ENCODE peak calls at places on chromosomes 13 and 19, in five cellular contexts. One of them, this sample, is unnamed.

GRCh38 chr13:32881074-32881791 is 135.0 kb upstream of the KL start:
- DNase-seq in left ventricle myocardium inferior: no peak
- DNase-seq in AG04450: no peak
- DNase-seq in heart right ventricle: no peak
- DNase-seq in Panc1: no peak
- DNase-seq in this sample: no peak

GRCh38 chr13:44407891-44408290 is 34.3 kb downstream of the SERP2 start:
- DNase-seq in heart right ventricle: no peak
- DNase-seq in left ventricle myocardium inferior: no peak
- DNase-seq in AG04450: no peak
- DNase-seq in Panc1: no peak
- DNase-seq in this sample: no peak

GRCh38 chr19:289651-290538 is 1.3 kb downstream of the PLPP2 start:
- DNase-seq in heart right ventricle: no peak
- DNase-seq in Panc1: peak
- DNase-seq in AG04450: no peak
- DNase-seq in left ventricle myocardium inferior: no peak
- DNase-seq in this sample: no peak

GRCh38 chr13:76888421-76888820 is 2.2 kb upstream of the KCTD12 start:
- DNase-seq in AG04450: no peak
- DNase-seq in left ventricle myocardium inferior: no peak
- DNase-seq in Panc1: no peak
- DNase-seq in heart right ventricle: no peak
- DNase-seq in this sample: no peak

GRCh38 chr19:7632340-7633203 is 947 bp downstream of the PCP2 start:
- DNase-seq in AG04450: no peak
- DNase-seq in Panc1: no peak
- DNase-seq in heart right ventricle: no peak
- DNase-seq in left ventricle myocardium inferior: no peak
- DNase-seq in this sample: no peak

GRCh38 chr13:31756346-31756745 is 17.0 kb downstream of the RXFP2 start:
- DNase-seq in heart right ventricle: no peak
- DNase-seq in left ventricle myocardium inferior: no peak
- DNase-seq in Panc1: no peak
- DNase-seq in AG04450: peak
- DNase-seq in this sample: no peak

GRCh38 chr13:87684850-87685735 is 13.9 kb downstream of the SLITRK5 start:
- DNase-seq in left ventricle myocardium inferior: no peak
- DNase-seq in Panc1: no peak
- DNase-seq in AG04450: no peak
- DNase-seq in heart right ventricle: no peak
- DNase-seq in this sample: no peak

GRCh38 chr13:22594041-22594440 is 586.7 kb upstream of the SGCG start:
- DNase-seq in left ventricle myocardium inferior: no peak
- DNase-seq in AG04450: no peak
- DNase-seq in Panc1: no peak
- DNase-seq in heart right ventricle: no peak
- DNase-seq in this sample: no peak

GRCh38 chr13:75400775-75401174 is 81.2 kb downstream of the TBC1D4 start:
- DNase-seq in heart right ventricle: no peak
- DNase-seq in left ventricle myocardium inferior: no peak
- DNase-seq in AG04450: no peak
- DNase-seq in Panc1: no peak
- DNase-seq in this sample: no peak

GRCh38 chr19:5456836-5457200 is 1.6 kb downstream of the ZNRF4 start:
- DNase-seq in left ventricle myocardium inferior: no peak
- DNase-seq in AG04450: no peak
- DNase-seq in Panc1: no peak
- DNase-seq in heart right ventricle: no peak
- DNase-seq in this sample: no peak

GRCh38 chr13:32947886-32948285 is 68.3 kb upstream of the KL start:
- DNase-seq in left ventricle myocardium inferior: no peak
- DNase-seq in Panc1: no peak
- DNase-seq in heart right ventricle: no peak
- DNase-seq in AG04450: no peak
- DNase-seq in this sample: no peak

GRCh38 chr19:49672131-49672919 is 4.7 kb upstream of the PRMT1 start:
- DNase-seq in Panc1: no peak
- DNase-seq in heart right ventricle: peak
- DNase-seq in left ventricle myocardium inferior: peak
- DNase-seq in AG04450: no peak
- DNase-seq in this sample: no peak

GRCh38 chr19:41861098-41861768 is 1.2 kb downstream of the RPS19 start:
- DNase-seq in AG04450: no peak
- DNase-seq in left ventricle myocardium inferior: no peak
- DNase-seq in heart right ventricle: no peak
- DNase-seq in Panc1: no peak
- DNase-seq in this sample: no peak

DNA sequence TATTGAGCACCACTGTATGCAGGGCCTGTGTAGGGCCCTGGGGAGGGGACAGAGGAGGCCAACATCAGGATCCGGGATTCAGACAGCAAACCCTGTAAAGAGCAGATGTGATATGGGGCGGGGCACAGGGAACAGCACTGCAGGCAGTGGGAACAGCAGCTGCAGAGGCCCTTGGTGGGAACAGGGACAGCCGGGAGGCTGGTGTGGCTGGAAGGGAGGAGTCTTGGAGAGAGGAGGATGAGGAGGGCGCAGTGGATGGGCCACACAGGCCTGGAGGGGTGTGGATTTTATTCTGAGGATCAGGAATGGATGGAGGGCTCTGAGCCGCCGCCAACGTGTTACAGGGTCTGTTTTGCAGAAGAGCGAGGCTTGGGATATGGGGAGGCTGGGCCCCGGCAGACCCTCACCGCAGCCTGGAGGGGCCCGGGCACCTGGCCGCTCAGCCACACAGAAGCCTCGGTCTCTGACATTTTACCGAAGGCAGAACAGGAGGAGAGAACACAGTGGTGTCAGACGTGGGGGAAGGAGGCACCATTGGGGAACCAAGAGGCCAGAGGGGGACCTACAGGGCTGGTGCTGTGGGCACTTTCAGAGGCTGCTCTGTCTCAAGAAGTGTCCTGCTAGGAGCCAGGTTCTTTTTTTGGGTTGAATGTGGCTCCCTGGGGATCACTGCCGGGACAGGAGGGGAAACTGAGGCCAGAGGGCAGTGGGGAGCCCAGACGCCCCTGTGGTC is 6.9 kb downstream of the EFNA2 start:
- DNase-seq in AG04450: no peak
- DNase-seq in heart right ventricle: no peak
- DNase-seq in Panc1: no peak
- DNase-seq in left ventricle myocardium inferior: no peak
- DNase-seq in this sample: no peak
- H3K4me3 ChIP-seq in AG04450: no peak
- H3K4me3 ChIP-seq in heart right ventricle: no peak
- H3K4me3 ChIP-seq in Panc1: no peak
- H3K4me3 ChIP-seq in left ventricle myocardium inferior: no peak
- H3K4me3 ChIP-seq in this sample: no peak

GRCh38 chr19:30276312-30276884 is 95.8 kb upstream of the ZNF536 start:
- DNase-seq in AG04450: no peak
- DNase-seq in heart right ventricle: no peak
- DNase-seq in Panc1: no peak
- DNase-seq in left ventricle myocardium inferior: no peak
- DNase-seq in this sample: no peak

GRCh38 chr19:30274987-30275386 is 97.2 kb upstream of the ZNF536 start:
- DNase-seq in Panc1: no peak
- DNase-seq in AG04450: no peak
- DNase-seq in left ventricle myocardium inferior: no peak
- DNase-seq in heart right ventricle: no peak
- DNase-seq in this sample: no peak

GRCh38 chr19:30278882-30279254 is 93.3 kb upstream of the ZNF536 start:
- DNase-seq in AG04450: no peak
- DNase-seq in Panc1: no peak
- DNase-seq in heart right ventricle: no peak
- DNase-seq in left ventricle myocardium inferior: no peak
- DNase-seq in this sample: no peak

GRCh38 chr19:30280018-30280417 is 92.2 kb upstream of the ZNF536 start:
- DNase-seq in Panc1: no peak
- DNase-seq in AG04450: no peak
- DNase-seq in left ventricle myocardium inferior: no peak
- DNase-seq in heart right ventricle: no peak
- DNase-seq in this sample: no peak

GRCh38 chr19:30277941-30278881 is 94.0 kb upstream of the ZNF536 start:
- DNase-seq in Panc1: no peak
- DNase-seq in left ventricle myocardium inferior: no peak
- DNase-seq in AG04450: no peak
- DNase-seq in heart right ventricle: no peak
- DNase-seq in this sample: no peak
- H3K27ac ChIP-seq in Panc1: no peak
- H3K27ac ChIP-seq in left ventricle myocardium inferior: no peak
- H3K27ac ChIP-seq in AG04450: no peak
- H3K27ac ChIP-seq in heart right ventricle: no peak
- H3K27ac ChIP-seq in this sample: no peak

DNA sequence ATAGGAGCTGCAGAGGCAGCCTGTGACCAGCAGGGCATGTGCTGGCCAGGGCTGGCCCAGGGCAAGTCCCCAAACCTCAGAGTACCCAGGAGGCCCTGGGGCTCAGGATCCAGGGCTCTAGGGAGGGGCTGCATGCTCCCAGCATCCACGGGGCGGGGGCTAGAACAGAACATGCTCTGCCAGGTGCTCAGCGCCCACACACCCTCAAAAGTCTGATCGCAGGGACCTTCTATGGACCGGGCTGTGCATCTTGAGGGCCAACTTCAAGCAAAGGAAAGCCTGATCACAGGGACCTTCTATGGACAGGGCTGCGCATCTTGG is 33.5 kb downstream of the ELL start:
- DNase-seq in AG04450: no peak
- DNase-seq in Panc1: no peak
- DNase-seq in heart right ventricle: no peak
- DNase-seq in left ventricle myocardium inferior: no peak
- DNase-seq in this sample: no peak
- TF ChIP-seq CTCF in AG04450: peak
- TF ChIP-seq CTCF in Panc1: no peak
- TF ChIP-seq CTCF in heart right ventricle: peak
- TF ChIP-seq CTCF in left ventricle myocardium inferior: peak
- TF ChIP-seq CTCF in this sample: peak

GRCh38 chr19:40594251-40594650 is 6.9 kb upstream of the LTBP4 start:
- DNase-seq in left ventricle myocardium inferior: no peak
- DNase-seq in heart right ventricle: no peak
- DNase-seq in Panc1: no peak
- DNase-seq in AG04450: no peak
- DNase-seq in this sample: no peak
- H3K4me3 ChIP-seq in left ventricle myocardium inferior: no peak
- H3K4me3 ChIP-seq in heart right ventricle: no peak
- H3K4me3 ChIP-seq in Panc1: no peak
- H3K4me3 ChIP-seq in AG04450: no peak
- H3K4me3 ChIP-seq in this sample: no peak

GRCh38 chr19:46447824-46448223 is 19.1 kb upstream of the PNMA8C start:
- DNase-seq in left ventricle myocardium inferior: peak
- DNase-seq in Panc1: no peak
- DNase-seq in AG04450: no peak
- DNase-seq in heart right ventricle: peak
- DNase-seq in this sample: no peak
- H3K27ac ChIP-seq in left ventricle myocardium inferior: peak
- H3K27ac ChIP-seq in Panc1: no peak
- H3K27ac ChIP-seq in AG04450: no peak
- H3K27ac ChIP-seq in heart right ventricle: no peak
- H3K27ac ChIP-seq in this sample: peak

GRCh38 chr13:112995395-112996091 is 26.5 kb downstream of the MCF2L start:
- DNase-seq in AG04450: no peak
- DNase-seq in Panc1: no peak
- DNase-seq in left ventricle myocardium inferior: no peak
- DNase-seq in heart right ventricle: peak
- DNase-seq in this sample: no peak
- TF ChIP-seq CTCF in AG04450: no peak
- TF ChIP-seq CTCF in Panc1: no peak
- TF ChIP-seq CTCF in left ventricle myocardium inferior: no peak
- TF ChIP-seq CTCF in heart right ventricle: no peak
- TF ChIP-seq CTCF in this sample: no peak

GRCh38 chr13:97307882-97308624 is 85.9 kb downstream of the MBNL2 start:
- DNase-seq in heart right ventricle: peak
- DNase-seq in Panc1: no peak
- DNase-seq in left ventricle myocardium inferior: peak
- DNase-seq in AG04450: no peak
- DNase-seq in this sample: no peak
- H3K4me3 ChIP-seq in heart right ventricle: no peak
- H3K4me3 ChIP-seq in Panc1: no peak
- H3K4me3 ChIP-seq in left ventricle myocardium inferior: no peak
- H3K4me3 ChIP-seq in AG04450: no peak
- H3K4me3 ChIP-seq in this sample: no peak

DNA sequence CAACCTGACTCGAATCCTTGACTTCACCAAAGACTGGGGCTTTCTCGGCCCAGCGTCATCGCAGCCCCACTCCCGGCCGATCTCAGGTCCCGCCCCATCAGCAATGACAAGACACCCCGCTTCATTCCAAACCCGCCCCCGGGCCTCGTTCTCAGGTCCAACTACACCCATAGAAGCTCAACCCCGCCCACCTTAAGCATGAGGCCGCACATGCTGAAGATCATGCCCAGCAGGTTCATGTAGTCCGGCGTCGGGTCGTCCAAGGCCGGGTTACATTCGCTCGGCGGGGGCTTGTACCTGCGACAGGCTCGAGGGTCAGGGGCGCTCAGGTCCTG is 2.3 kb downstream of the WDR83 start:
- DNase-seq in AG04450: peak
- DNase-seq in Panc1: no peak
- DNase-seq in heart right ventricle: peak
- DNase-seq in left ventricle myocardium inferior: peak
- DNase-seq in this sample: no peak
- H3K27ac ChIP-seq in AG04450: peak
- H3K27ac ChIP-seq in Panc1: peak
- H3K27ac ChIP-seq in heart right ventricle: peak
- H3K27ac ChIP-seq in left ventricle myocardium inferior: peak
- H3K27ac ChIP-seq in this sample: peak

GRCh38 chr13:110824901-110825300 is 90.0 kb downstream of the ANKRD10 start:
- DNase-seq in Panc1: no peak
- DNase-seq in AG04450: no peak
- DNase-seq in left ventricle myocardium inferior: no peak
- DNase-seq in heart right ventricle: no peak
- DNase-seq in this sample: no peak
- TF ChIP-seq CTCF in Panc1: no peak
- TF ChIP-seq CTCF in AG04450: no peak
- TF ChIP-seq CTCF in left ventricle myocardium inferior: no peak
- TF ChIP-seq CTCF in heart right ventricle: no peak
- TF ChIP-seq CTCF in this sample: no peak

GRCh38 chr19:51600940-51601575 is 29.1 kb downstream of the SIGLEC5 start:
- DNase-seq in left ventricle myocardium inferior: no peak
- DNase-seq in Panc1: no peak
- DNase-seq in heart right ventricle: no peak
- DNase-seq in AG04450: no peak
- DNase-seq in this sample: no peak
- H3K4me3 ChIP-seq in left ventricle myocardium inferior: no peak
- H3K4me3 ChIP-seq in Panc1: no peak
- H3K4me3 ChIP-seq in heart right ventricle: no peak
- H3K4me3 ChIP-seq in AG04450: no peak
- H3K4me3 ChIP-seq in this sample: no peak